ENCODE peak calls at places on chromosome 17, in four cellular contexts. J, A, L and N are unnamed samples.

GRCh38 chr17:64252831-64253230 is 10.2 kb downstream of the TEX2 start:
- DNase-seq in J (no peak), A (no peak), L (no peak), N (no peak)

GRCh38 chr17:48740537-48740936 is 12.0 kb upstream of the HOXB13 start:
- DNase-seq in J (no peak), A (no peak), L (no peak), N (no peak)

GRCh38 chr17:82795615-82796014 is 43.8 kb downstream of the TBCD start:
- DNase-seq in J (no peak), A (no peak), L (no peak), N (no peak)

GRCh38 chr17:49787932-49788442 is 494 bp upstream of the KAT7 start:
- DNase-seq in J (no peak), A (no peak), L (no peak), N (no peak)

GRCh38 chr17:39484178-39484577 is 22.9 kb downstream of the CDK12 start:
- DNase-seq in J (no peak), A (no peak), L (no peak), N (no peak)

GRCh38 chr17:72171703-72172670 is 51.2 kb downstream of the SOX9 start:
- DNase-seq in J (no peak), A (no peak), L (no peak), N (no peak)

GRCh38 chr17:46118969-46119368 is 74.3 kb downstream of the KANSL1 start:
- DNase-seq in J (no peak), A (no peak), L (no peak), N (no peak)

GRCh38 chr17:14010999-14011692 is 58.2 kb upstream of the COX10 start:
- DNase-seq in J (no peak), A (no peak), L (no peak), N (no peak)

GRCh38 chr17:51322390-51323029 is 62.2 kb downstream of the UTP18 start:
- DNase-seq in J (peak), A (peak), L (peak), N (peak)

GRCh38 chr17:42832934-42833770 is at the start of gene PSME3:
- DNase-seq in J (peak), A (peak), L (peak), N (peak)

GRCh38 chr17:52297230-52298010 is 138.9 kb upstream of the CA10 start:
- DNase-seq in J (no peak), A (no peak), L (peak), N (no peak)

GRCh38 chr17:32763855-32764439 is 113.0 kb downstream of the MYO1D start:
- DNase-seq in J (no peak), A (no peak), L (no peak), N (no peak)
- TF ChIP-seq TCF7L2 in J (no peak), A (no peak), L (no peak), N (no peak)

GRCh38 chr17:76414334-76415295 is 30.2 kb downstream of the SPHK1 start:
- DNase-seq in J (no peak), A (peak), L (no peak), N (no peak)
- TF ChIP-seq SIN3A in J (no peak), A (no peak), L (no peak), N (no peak)

DNA sequence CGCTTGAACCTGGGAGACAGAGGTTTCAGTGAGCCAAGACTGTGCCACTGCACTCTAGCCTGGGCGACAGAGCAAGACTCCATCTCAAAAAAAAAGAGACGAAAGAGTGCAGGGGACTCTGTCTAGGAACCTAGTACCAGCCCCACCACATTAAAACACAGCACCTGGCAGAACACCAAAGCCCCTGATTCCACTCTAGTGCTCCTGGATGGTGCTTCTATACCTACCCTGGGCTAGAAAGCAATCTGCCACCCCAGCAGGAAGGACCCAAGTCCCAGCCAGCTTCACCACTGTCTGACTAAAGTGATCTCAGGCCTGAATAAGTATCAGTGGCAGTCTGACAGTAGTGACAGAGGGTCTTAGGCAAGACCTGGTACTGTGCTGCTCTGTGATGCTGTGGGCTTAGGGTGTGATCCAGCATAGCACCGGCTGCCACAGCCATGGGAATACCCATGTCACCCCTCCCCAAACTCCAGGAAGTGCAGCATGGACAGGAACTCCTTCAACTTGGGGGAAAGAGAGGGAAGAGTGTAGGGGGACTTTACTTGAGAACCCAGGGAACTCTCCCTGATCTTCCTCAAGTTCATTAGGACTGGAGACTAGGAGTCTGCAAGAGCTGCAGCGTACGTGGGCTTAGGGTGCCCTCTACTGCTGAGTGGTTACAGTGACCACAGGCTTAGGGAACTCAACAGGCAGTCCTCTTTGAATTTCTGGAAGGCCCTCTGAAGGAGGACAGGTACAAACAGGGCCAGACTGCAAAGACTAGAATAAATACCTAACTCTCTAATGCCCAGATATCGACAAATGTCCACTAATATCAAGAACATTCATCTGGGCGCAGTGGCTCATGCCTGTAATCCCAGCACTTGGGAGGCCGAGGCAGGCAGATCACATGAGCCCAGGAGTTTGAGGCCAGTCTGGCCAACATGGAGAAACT is 30.0 kb upstream of the RNF43 start:
- DNase-seq in J (peak), A (peak), L (peak), N (peak)
- TF ChIP-seq TCF7L2 in J (no peak), A (no peak), L (no peak), N (no peak)

DNA sequence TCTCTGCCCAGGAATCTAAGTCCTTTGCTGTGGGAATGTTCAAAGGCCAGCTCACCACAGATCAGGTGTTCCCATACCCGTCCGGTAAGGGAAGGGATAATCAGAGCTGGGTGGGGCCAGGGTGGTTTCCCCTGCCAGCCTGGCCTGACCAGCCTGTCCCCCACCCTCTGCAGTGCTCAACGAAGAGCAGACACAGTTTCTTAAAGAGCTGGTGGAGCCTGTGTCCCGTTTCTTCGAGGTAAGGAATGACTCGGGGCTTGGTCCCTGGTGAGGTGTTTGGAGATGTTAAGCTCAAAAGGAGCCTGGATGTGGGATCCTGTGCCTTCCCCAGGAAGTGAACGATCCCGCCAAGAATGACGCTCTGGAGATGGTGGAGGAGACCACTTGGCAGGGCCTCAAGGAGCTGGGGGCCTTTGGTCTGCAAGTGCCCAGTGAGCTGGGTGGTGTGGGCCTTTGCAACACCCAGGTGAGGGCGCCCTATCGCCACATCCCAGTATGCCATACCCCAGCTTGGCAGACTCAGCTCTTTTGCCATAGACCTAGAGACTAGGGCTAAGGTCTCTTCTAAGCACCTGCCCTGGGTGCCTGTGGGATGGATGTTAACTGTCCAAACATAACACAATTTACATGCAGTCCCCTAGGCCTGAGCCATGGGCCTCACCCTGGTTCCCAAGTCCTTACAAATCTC is 999 bp downstream of the ACADVL start:
- DNase-seq in J (no peak), A (no peak), L (peak), N (no peak)
- TF ChIP-seq SIN3A in J (no peak), A (no peak), L (no peak), N (no peak)

DNA sequence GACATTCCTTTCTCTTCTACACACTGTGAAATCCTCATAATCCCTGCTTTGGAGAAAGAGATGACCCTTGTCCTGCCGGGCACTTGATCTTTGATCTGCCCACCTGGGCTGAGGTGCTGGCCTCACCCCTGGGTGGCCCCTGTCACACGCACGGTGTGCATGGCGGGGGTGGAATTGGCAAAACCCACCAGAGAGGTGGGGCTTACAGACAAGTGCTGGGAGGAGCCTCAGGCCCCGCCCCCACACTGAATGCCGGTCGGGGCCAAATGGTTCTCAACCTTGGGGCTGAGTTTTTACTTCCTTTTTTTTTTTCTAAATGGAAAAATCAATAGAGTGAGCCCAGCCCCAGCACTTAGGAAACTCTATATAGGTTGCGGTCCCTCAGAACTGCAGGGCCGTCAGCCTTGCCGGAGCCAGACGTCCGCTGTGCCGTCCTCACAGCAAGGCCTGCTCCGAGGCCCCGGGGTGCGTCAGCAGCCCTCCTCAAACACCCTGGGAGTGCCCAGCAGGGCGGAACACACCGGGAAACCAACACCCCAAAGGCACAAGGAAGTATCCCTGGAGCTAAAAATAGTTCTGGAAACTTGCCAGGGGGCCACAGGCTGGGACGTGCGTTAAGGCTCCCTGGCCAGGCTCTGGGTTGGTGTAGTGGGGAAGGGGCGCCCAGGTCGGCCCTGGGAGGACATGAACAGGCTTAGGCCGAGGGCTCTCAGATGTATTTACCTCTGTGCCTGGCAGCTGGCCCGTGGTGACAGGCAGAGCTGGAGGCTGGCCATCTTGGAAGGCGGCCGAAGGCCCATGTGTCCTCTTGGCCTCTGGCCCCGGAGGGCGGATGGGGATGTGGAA is 11.0 kb downstream of the GPRC5C start:
- DNase-seq in J (peak), A (peak), L (peak), N (no peak)
- TF ChIP-seq TCF7L2 in J (peak), A (no peak), L (no peak), N (no peak)

DNA sequence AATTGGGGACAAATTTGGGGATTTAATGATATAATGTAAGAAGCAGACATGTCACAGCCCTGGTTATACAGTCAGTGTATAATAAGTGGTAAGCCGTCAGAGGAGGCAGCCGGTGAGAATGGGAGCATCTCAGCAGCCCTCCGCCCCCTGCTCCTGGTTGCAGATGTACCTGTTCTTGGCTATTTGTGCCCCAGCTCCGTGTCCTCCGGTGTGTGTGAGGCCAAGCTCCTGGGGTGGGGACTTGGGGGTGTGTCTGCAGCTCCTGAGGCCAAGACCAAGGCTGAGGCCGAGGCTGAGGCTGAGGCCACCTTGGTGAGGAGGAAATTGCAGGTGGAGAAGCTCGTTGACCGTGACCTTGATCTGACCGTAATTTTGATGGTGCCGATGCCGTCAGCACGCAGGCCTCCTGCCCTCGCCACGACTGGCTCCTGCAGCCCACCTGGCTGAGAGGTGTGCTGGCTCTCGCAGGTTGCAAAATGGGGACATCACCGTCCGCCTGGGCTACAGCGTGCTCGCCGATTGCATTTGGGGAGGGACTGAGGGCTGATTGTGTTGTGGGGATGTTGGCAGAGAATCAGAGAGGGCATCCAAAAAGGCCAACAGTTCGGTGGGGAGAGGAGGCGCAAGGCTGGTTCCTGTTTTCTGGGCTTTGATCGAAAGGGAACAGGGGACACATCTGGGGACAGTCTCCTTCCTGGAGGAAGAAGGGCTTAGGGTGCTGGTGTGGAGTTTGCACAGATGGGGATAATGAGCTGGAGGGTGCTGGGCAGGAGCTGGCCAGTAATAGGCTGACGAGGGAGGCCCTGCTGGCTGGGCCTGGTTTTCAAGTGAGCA is 288.3 kb downstream of the SEC14L1 start:
- DNase-seq in J (no peak), A (no peak), L (no peak), N (no peak)
- TF ChIP-seq SIN3A in J (no peak), A (no peak), L (no peak), N (no peak)

GRCh38 chr17:30104575-30105339 is 11.9 kb upstream of the NSRP1 start:
- DNase-seq in J (peak), A (peak), L (peak), N (peak)

GRCh38 chr17:30101686-30102390 is 14.8 kb upstream of the NSRP1 start:
- DNase-seq in J (no peak), A (no peak), L (no peak), N (no peak)
- TF ChIP-seq TCF7L2 in J (no peak), A (no peak), L (no peak), N (no peak)

DNA sequence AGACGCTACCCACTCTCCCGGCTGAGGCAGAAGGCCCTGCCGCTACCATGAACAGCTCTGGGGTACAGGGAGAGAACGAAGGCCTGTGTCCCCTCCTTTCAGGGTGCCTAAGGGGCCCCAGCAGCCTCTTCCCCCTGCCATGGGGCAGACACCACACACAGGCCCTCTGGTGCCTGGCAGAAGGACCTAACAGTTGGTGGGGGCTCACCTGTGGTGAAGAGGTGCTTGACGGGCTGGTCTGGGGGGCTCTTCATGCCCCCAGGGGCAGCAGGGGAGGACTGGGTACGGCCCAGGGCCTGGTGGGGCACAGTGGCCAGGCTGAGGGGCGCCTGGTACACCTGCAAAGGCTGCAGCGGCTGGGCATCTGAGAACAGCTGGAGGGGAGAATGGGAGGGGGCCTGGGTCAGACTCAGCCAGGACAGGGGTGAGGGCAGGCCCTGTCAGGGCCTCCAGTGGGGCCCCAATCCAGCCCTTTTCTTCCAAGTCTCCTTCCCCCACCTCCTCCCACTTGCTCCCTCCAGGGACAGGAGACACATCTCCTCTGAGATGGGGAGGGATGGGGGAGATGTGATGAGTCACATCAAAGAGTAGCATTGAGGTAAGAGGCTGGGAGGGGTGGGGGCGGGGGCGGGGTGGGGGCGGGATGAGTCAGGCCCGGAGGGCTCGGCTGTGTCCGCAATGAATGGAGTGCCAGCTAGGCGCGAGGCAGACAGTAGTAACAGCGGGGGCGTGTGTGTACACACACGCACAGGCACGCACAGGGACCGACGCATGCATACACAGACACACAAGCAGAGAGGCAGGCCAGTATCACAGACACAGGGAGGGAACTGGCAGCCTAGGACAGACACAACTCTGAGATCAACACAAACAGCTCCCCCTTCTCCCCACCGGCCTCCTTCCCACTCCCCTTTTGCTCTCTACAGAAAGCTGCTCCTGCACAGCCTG is 16.1 kb downstream of the G6PC3 start:
- DNase-seq in J (peak), A (peak), L (peak), N (no peak)
- TF ChIP-seq SIN3A in J (no peak), A (no peak), L (peak), N (no peak)